ENCODE peak calls at places on chromosomes 5 and 9, in seven cellular contexts. X, O, T, A, Q, K and U are unnamed samples. For H3K27me3, the result is how much of the 10 kb centered on the place peaks cover.

GRCh38 chr5:850511-851006 is at the start of gene ZDHHC11:
- DNase-seq in X (peak), O (no peak), T (no peak), A (peak), Q (no peak), K (no peak), U (no peak)

GRCh38 chr5:115333164-115333563 is 36.7 kb upstream of the CCDC112 start:
- DNase-seq in X (no peak), O (peak), T (no peak), A (peak), Q (no peak), K (no peak), U (peak)

GRCh38 chr9:73081979-73082657 is 69.5 kb upstream of the ANXA1 start:
- DNase-seq in X (no peak), O (peak), T (peak), A (peak), Q (no peak), K (no peak), U (peak)

GRCh38 chr5:109529520-109529919 is 119.7 kb upstream of the PJA2 start:
- DNase-seq in X (no peak), O (peak), T (no peak), A (no peak), Q (peak), K (no peak), U (peak)

GRCh38 chr5:77874691-77875090 is 98.6 kb upstream of the TBCA start:
- DNase-seq in X (no peak), O (no peak), T (no peak), A (no peak), Q (no peak), K (no peak), U (no peak)

GRCh38 chr9:102069969-102070368 is 331.5 kb upstream of the GRIN3A start:
- DNase-seq in X (no peak), O (no peak), T (no peak), A (no peak), Q (no peak), K (no peak), U (peak)

GRCh38 chr5:11757661-11758060 is 146.6 kb downstream of the CTNND2 start:
- DNase-seq in X (no peak), O (no peak), T (no peak), A (no peak), Q (no peak), K (no peak), U (no peak)

GRCh38 chr5:14109771-14110170 is 33.4 kb upstream of the TRIO start:
- DNase-seq in X (no peak), O (peak), T (no peak), A (no peak), Q (no peak), K (no peak), U (no peak)

GRCh38 chr5:32339198-32339597 is 26.5 kb upstream of the MTMR12 start:
- DNase-seq in X (no peak), O (peak), T (no peak), A (peak), Q (no peak), K (no peak), U (no peak)

GRCh38 chr5:124698774-124699173 is 47.7 kb downstream of the ZNF608 start:
- DNase-seq in X (no peak), O (peak), T (no peak), A (no peak), Q (no peak), K (no peak), U (peak)

GRCh38 chr5:143258559-143259253 is 144.8 kb downstream of the NR3C1 start:
- DNase-seq in X (no peak), O (peak), T (no peak), A (no peak), Q (no peak), K (no peak), U (no peak)

GRCh38 chr9:70491798-70492736 is 77.6 kb upstream of the KLF9 start:
- DNase-seq in X (no peak), O (no peak), T (no peak), A (no peak), Q (no peak), K (no peak), U (no peak)

GRCh38 chr5:51389582-51390463 is 6.6 kb downstream of the ISL1 start:
- DNase-seq in X (no peak), O (no peak), T (no peak), A (no peak), Q (no peak), K (no peak), U (no peak)
- H3K27me3 ChIP-seq in X (half or more), O (under half), T (under half), A (half or more), Q (under half), K (under half), U (under half)

GRCh38 chr5:170388818-170389217 is 349 bp downstream of the KCNMB1 start:
- DNase-seq in X (no peak), O (no peak), T (no peak), A (no peak), Q (no peak), K (no peak), U (no peak)
- H3K27me3 ChIP-seq in X (under half), O (under half), T (under half), A (under half), Q (under half), K (under half), U (under half)

DNA sequence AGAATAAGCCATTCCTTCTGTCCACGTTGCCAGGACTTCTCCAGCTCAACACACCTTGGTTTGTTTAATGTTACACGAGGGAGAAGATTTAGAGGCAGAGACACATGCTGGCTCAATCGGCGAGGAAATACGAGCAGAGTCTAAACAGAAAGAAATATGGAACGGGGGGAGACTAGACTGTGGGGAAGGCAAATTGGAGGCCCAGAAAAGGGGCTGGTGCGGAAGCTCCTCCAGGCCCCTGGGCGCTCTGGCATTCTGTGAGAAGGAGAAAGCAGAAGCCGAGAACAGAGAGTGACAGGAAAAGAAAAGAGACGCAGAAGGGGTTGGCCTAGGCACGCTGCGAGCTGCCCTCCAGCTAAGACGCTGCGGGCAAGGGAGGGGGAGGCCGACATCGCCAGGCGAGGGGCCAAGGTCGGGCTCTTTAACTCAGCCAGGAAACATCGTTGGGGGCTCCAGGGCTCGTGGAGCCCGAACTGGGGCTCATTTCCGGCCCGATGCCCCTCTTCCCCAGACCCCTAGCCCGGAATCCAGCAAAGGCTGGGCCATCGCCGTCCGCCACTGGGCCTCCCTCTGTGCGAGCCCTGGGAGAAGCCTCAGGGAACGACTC is 3.2 kb upstream of the PAX5 start:
- DNase-seq in X (no peak), O (peak), T (no peak), A (peak), Q (no peak), K (no peak), U (no peak)
- H3K27me3 ChIP-seq in X (half or more), O (half or more), T (under half), A (half or more), Q (under half), K (half or more), U (under half)

DNA sequence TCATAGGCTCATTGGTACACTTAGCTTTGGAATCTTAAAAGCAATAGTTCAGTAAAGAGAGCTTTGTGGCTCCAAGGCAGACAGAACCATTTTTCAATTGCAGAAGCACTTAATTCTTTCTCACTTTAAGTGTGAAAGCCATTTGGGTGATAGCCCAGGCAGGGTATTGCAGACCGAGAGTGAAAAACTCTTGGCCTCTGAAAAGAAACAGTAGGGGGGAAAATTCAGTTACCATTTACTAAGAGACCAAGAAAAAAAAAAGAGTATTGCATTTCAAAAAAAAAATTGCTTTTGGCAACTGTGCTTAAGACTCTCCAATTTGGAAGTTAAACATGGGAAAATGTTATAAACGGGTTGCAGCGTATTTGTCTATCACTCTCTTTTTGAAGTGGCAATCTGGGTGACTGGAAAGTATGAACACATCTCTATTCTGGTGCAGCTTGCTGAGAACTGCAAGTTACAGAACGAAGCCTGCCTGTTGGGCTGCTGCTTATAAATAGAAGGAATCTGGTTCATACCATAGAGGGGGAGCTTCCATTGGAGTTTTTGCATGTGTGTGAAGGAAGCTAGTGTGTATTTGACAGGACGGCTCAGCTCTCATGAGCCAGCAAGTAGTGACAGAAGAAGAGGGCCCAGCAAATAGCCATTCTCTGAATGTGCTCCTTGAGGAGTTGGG is 170.5 kb downstream of the TLE4 start:
- DNase-seq in X (no peak), O (peak), T (no peak), A (no peak), Q (no peak), K (no peak), U (no peak)
- H3K27me3 ChIP-seq in X (under half), O (under half), T (under half), A (under half), Q (under half), K (under half), U (under half)

DNA sequence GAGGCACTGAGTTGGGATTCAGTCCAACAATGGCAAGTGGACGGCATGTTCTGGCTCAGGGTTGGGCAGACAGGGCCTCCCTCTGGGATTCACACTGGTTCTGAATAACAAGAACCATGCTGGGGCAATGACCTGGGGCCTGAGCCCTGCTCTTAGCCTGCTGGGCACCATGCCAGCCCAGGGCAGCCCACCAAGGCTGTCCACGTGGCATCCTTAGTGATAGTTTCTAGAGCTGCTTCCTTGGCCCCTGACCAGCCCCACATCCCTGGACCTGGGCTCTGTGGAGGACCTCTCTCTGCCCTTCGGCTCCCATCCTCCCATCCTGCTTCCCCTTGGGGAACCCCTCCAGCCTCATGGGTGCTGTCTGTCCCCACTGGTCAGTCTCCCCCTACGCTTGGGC is 22.3 kb upstream of the OLFM1 start:
- DNase-seq in X (peak), O (no peak), T (no peak), A (no peak), Q (no peak), K (no peak), U (no peak)
- H3K27me3 ChIP-seq in X (under half), O (under half), T (under half), A (under half), Q (under half), K (under half), U (under half)

DNA sequence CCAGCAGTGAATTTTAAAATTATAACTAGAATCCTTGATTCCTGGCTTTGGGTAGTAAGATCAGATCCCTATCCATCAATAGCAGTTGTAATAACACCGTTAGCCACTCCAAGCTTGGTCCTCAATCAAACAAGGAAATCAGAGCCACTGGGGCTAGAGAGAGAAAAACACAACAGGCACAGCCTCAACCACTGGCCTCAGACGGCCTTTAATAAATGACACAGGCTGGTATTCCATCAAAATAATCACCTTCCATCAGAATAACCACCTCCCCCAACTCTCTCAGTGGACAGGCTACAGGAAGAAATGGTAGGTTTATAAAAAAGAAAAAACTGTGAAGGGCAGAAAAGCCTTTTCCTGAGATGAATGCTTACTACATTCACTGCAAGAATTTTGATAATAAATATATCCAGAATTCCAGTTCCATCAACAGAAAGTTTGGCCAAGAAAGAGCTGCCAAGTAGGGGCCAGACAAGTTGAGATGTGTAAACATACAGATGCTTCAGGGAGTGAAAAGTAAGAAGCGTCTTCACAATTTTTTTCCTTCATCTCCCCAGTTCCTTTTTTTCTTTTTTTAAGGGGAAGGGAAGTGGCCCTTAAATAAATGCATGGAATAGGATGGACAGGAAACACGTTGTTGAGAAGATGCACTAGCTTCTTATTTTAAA is 5.5 kb downstream of the FOXD1 start:
- DNase-seq in X (no peak), O (peak), T (no peak), A (peak), Q (no peak), K (no peak), U (no peak)
- H3K27me3 ChIP-seq in X (half or more), O (under half), T (half or more), A (half or more), Q (half or more), K (half or more), U (under half)

DNA sequence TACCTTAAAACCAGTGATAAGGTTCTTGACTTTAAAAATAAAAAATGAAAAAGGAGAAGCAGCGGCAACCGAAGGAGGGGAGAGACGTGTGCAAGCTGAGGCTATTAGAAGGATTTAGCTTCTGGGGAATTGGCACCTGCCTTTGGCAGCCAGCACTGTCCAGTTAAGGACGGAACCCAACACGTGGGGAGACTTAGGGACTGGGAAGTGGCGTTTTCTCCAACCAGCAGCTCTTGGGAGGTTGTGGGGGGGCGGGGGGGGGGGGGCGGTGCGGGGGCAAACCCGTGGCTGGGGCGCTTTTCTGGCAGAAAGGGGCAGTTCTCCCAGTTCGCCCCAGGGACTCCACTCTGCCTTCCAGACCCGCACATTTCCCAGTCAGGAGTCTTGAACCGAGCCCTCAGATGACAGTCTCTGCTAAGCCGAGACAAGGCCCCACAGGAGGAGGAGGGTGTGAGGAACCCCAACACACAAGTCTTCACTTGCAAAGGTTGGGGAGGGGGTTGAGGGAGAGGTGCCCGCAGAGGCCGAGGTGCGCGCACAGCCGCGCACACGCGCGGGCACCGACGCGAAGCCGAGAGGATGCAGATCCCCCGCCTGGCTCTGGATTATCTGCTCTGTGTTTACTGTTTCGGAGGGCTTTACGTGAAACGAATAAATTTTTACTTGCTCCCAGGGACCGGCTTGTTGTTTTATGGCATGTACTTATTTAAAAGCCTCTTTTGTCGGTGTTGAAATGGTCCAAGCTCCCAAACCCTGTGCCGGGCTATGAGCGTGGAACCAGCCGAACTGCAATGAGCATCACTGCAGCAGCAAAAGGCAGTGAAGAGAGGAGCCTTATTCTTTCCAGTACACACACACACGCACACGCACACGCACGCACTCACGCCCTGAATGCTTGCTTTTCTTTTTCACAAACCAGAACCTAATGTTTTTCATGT is 297.5 kb downstream of the PARP8 start:
- DNase-seq in X (no peak), O (no peak), T (no peak), A (peak), Q (no peak), K (no peak), U (no peak)
- H3K27me3 ChIP-seq in X (half or more), O (under half), T (under half), A (half or more), Q (under half), K (half or more), U (under half)

GRCh38 chr5:118937393-118938061 is 50.8 kb downstream of the DTWD2 start:
- DNase-seq in X (no peak), O (peak), T (no peak), A (peak), Q (no peak), K (no peak), U (peak)
- H3K27me3 ChIP-seq in X (under half), O (under half), T (under half), A (under half), Q (under half), K (under half), U (under half)

DNA sequence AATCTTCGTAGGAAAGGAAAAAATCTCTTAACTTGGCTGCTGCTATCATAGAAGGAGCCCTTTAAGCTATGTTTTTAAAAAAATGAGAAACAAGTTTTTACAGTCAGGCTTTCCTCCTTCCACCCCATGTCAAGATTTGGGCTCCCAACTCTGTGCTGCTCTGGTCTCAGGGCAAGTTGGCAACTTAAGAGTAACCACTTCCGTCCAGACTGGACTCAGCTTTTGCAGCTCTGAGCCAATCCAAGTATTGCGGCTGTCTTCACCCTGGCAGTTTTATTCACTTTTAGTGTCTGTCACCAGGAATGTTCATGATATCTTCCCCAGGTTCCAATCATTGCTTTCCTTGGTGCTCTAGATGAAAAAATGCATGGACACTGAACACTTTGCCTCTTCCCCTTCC is 115.9 kb upstream of the GAS1 start:
- DNase-seq in X (no peak), O (no peak), T (no peak), A (no peak), Q (no peak), K (no peak), U (no peak)
- H3K27me3 ChIP-seq in X (under half), O (under half), T (under half), A (under half), Q (under half), K (under half), U (under half)

GRCh38 chr9:122220673-122221222 is 8.0 kb downstream of the LHX6 start:
- DNase-seq in X (no peak), O (no peak), T (no peak), A (peak), Q (no peak), K (no peak), U (no peak)

GRCh38 chr9:122221223-122221811 is 7.4 kb downstream of the LHX6 start:
- DNase-seq in X (no peak), O (no peak), T (no peak), A (peak), Q (no peak), K (no peak), U (peak)

GRCh38 chr9:122223435-122223834 is 5.3 kb downstream of the LHX6 start:
- DNase-seq in X (no peak), O (no peak), T (no peak), A (no peak), Q (no peak), K (no peak), U (no peak)

GRCh38 chr9:122219856-122220672 is 8.7 kb downstream of the LHX6 start:
- DNase-seq in X (no peak), O (peak), T (no peak), A (peak), Q (no peak), K (no peak), U (no peak)

DNA sequence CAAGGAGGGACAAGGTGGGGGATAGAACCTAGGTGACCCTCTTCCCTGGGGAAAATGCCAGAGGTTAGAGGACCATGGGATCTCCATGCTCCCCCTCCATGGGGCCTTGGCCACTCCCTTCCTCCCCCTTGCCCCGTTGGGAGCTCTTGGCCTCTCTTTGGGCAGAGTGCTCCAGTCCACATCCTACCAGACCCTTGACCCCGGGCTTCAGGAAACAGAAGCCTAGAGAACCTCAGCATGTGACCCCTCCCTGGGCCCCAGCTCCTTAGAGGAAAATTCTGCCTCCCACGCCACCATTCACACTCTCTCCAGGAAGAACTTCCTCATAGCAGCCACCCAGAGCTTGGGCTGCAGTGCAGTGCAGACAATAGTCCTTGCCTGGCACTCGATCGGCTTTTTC is 6.0 kb downstream of the LHX6 start:
- DNase-seq in X (no peak), O (no peak), T (no peak), A (no peak), Q (no peak), K (no peak), U (no peak)
- H3K27me3 ChIP-seq in X (half or more), O (half or more), T (under half), A (half or more), Q (under half), K (under half), U (under half)